ENCODE peak calls at places on chromosome 19, in seven cellular contexts. M, F, P, J, Q, T and R are unnamed samples.

GRCh38 chr19:13012690-13013608 is 17.7 kb downstream of the NFIX start:
- DNase-seq in M (peak; percentile 79), F (peak; percentile 44), P (peak; percentile 70), J (peak; percentile 62), Q (peak; percentile 99), T (peak; percentile 73), R (peak; percentile 76)

GRCh38 chr19:49921871-49922755 is 6.9 kb upstream of the ATF5 start:
- DNase-seq in M (peak; percentile 40), F (no peak), P (no peak), J (peak; percentile 77), Q (peak; percentile 94), T (no peak), R (no peak)

GRCh38 chr19:29492761-29493160 is 33.0 kb upstream of the VSTM2B start:
- DNase-seq in M (no peak), F (no peak), P (no peak), J (peak; percentile 9), Q (no peak), T (no peak), R (no peak)

GRCh38 chr19:46546194-46546896 is 50.7 kb upstream of the PNMA8B start:
- DNase-seq in M (no peak), F (peak; percentile 66), P (peak; percentile 68), J (peak; percentile 16), Q (no peak), T (peak; percentile 13), R (peak; percentile 26)

GRCh38 chr19:19537321-19538048 is 580 bp upstream of the CILP2 start:
- DNase-seq in M (no peak), F (peak; percentile 11), P (no peak), J (no peak), Q (peak; percentile 94), T (no peak), R (no peak)

GRCh38 chr19:40689339-40690049 is 957 bp downstream of the NUMBL start:
- DNase-seq in M (peak; percentile 74), F (peak; percentile 32), P (peak; percentile 45), J (no peak), Q (peak; percentile 77), T (no peak), R (peak; percentile 50)

GRCh38 chr19:16316506-16316882 is 8.1 kb upstream of the KLF2 start:
- DNase-seq in M (no peak), F (no peak), P (no peak), J (no peak), Q (no peak), T (no peak), R (no peak)

GRCh38 chr19:5665781-5666513 is 14.4 kb downstream of the MICOS13 start:
- DNase-seq in M (no peak), F (no peak), P (no peak), J (peak; percentile 81), Q (peak; percentile 98), T (no peak), R (no peak)

GRCh38 chr19:18867199-18867598 is 28.8 kb downstream of the CERS1 start:
- DNase-seq in M (no peak), F (no peak), P (no peak), J (no peak), Q (no peak), T (no peak), R (no peak)

GRCh38 chr19:3599776-3600183 is 6.9 kb downstream of the TBXA2R start:
- DNase-seq in M (no peak), F (peak; percentile 72), P (no peak), J (no peak), Q (no peak), T (no peak), R (no peak)
- TF ChIP-seq CTCF in M (no peak), F (peak; percentile 43), P (no peak), J (no peak), Q (no peak), T (no peak), R (no peak)

GRCh38 chr19:10219678-10220077 is 11.5 kb downstream of the S1PR2 start:
- DNase-seq in M (no peak), F (peak; percentile 57), P (peak; percentile 62), J (peak; percentile 39), Q (peak; percentile 80), T (no peak), R (peak; percentile 82)
- TF ChIP-seq CTCF in M (no peak), F (peak; percentile 22), P (peak; percentile 61), J (peak; percentile 41), Q (peak; percentile 45), T (no peak), R (peak; percentile 54)

GRCh38 chr19:31037311-31037710 is 311.9 kb downstream of the TSHZ3 start:
- DNase-seq in M (no peak), F (no peak), P (no peak), J (no peak), Q (no peak), T (no peak), R (no peak)
- TF ChIP-seq CTCF in M (no peak), F (no peak), P (no peak), J (no peak), Q (no peak), T (no peak), R (no peak)

GRCh38 chr19:17539288-17540117 is 15.9 kb upstream of the COLGALT1 start:
- DNase-seq in M (peak; percentile 97), F (peak; percentile 100), P (peak; percentile 100), J (peak; percentile 90), Q (peak; percentile 98), T (peak; percentile 99), R (peak; percentile 98)
- TF ChIP-seq CTCF in M (no peak), F (no peak), P (no peak), J (peak; percentile 14), Q (peak; percentile 32), T (peak; percentile 43), R (peak; percentile 20)

DNA sequence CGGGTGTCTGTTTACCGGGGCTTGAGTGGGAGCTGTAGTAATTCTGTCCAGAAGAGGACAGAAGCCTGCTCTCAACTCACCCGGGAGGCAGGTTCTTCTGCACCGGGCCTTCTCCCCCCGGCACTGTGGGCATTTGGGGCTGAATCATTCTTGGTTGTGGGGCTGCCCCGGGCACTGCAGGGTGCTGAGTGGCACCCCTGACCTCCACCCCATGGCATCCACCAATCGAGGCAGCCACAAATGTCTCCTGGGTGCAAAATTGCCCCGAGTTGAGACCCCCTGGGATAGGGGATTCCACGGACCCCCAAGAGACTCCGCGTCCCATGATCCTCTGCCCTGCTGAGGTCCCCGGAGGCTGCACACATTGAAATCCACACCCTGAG is 68.8 kb downstream of the GNG7 start:
- DNase-seq in M (no peak), F (no peak), P (no peak), J (no peak), Q (peak; percentile 60), T (no peak), R (no peak)
- TF ChIP-seq CTCF in M (no peak), F (no peak), P (no peak), J (no peak), Q (no peak), T (no peak), R (no peak)